ENCODE peak calls at places on chromosomes 2 and 18, in four cellular contexts. R is NCI-H1694, S is GM04503, C is ELR. F is an unnamed sample.

GRCh38 chr2:84302513-84303412 is 156.3 kb downstream of the SUCLG1 start:
- DNase-seq in R (peak), C (peak), S (no peak), F (no peak)

GRCh38 chr2:232389327-232389726 is 10.8 kb downstream of the ALPP start:
- DNase-seq in S (no peak), C (peak), R (no peak), F (no peak)

GRCh38 chr18:26003391-26003790 is 87.0 kb downstream of the SS18 start:
- DNase-seq in R (no peak), S (no peak), C (no peak), F (peak)

GRCh38 chr2:236160366-236161081 is 7.7 kb downstream of the GBX2 start:
- DNase-seq in R (no peak), S (no peak), C (no peak), F (no peak)

GRCh38 chr2:9403924-9404323 is 19.4 kb downstream of the ITGB1BP1 start:
- DNase-seq in S (no peak), R (no peak), C (peak), F (no peak)

GRCh38 chr2:112960230-112960825 is 17.5 kb upstream of the IL36G start:
- DNase-seq in R (no peak), C (no peak), S (no peak), F (no peak)

GRCh38 chr18:24754572-24754971 is 294.1 kb downstream of the HRH4 start:
- DNase-seq in R (no peak), C (no peak), S (no peak), F (no peak)

GRCh38 chr2:108946442-108946841 is 42.6 kb downstream of the EDAR start:
- DNase-seq in S (no peak), C (no peak), R (no peak), F (no peak)

GRCh38 chr2:201158111-201158929 is 24.6 kb upstream of the CASP10 start:
- DNase-seq in C (peak), S (no peak), R (peak), F (peak)

GRCh38 chr2:2501454-2502108 is 170.5 kb upstream of the MYT1L start:
- DNase-seq in R (no peak), C (no peak), S (no peak), F (no peak)

GRCh38 chr2:143545643-143546275 is 416.5 kb downstream of the ARHGAP15 start:
- DNase-seq in C (peak), S (no peak), R (no peak), F (no peak)

GRCh38 chr18:21740724-21741510 is at the start of gene MIB1:
- DNase-seq in S (no peak), R (peak), C (no peak), F (no peak)

GRCh38 chr2:132950986-132951385 is 281.0 kb upstream of the LYPD1 start:
- DNase-seq in R (no peak), C (no peak), S (no peak), F (no peak)

GRCh38 chr2:109439897-109440506 is 173.8 kb downstream of the SEPTIN10 start:
- DNase-seq in C (no peak), R (no peak), S (no peak), F (no peak)

GRCh38 chr18:424071-424868 is 76.2 kb downstream of the COLEC12 start:
- DNase-seq in C (no peak), R (no peak), S (peak), F (no peak)

GRCh38 chr2:138777996-138778395 is 2.2 kb downstream of the NXPH2 start:
- DNase-seq in R (no peak), S (peak), C (peak), F (no peak)

GRCh38 chr2:111898703-111899514 is 502 bp downstream of the MERTK start:
- DNase-seq in R (no peak), S (no peak), C (no peak), F (no peak)

GRCh38 chr2:112582314-112582746 is 2.1 kb upstream of the CHCHD5 start:
- DNase-seq in S (no peak), C (peak), R (peak), F (peak)

GRCh38 chr2:111905990-111906735 is 7.8 kb downstream of the MERTK start:
- DNase-seq in R (no peak), S (no peak), C (no peak), F (peak)

GRCh38 chr2:217804338-217804737 is 198.5 kb downstream of the TNS1 start:
- DNase-seq in C (no peak), R (no peak), S (no peak), F (no peak)

GRCh38 chr2:71615769-71616730 is 162.7 kb downstream of the DYSF start:
- DNase-seq in S (no peak), C (no peak), R (no peak), F (no peak)

GRCh38 chr2:136118819-136119716 is 1.1 kb upstream of the CXCR4 start:
- DNase-seq in R (peak), C (no peak), S (no peak), F (no peak)

GRCh38 chr18:13105059-13105458 is 113.5 kb upstream of the LDLRAD4 start:
- DNase-seq in S (no peak), R (no peak), C (no peak), F (no peak)

GRCh38 chr2:86393521-86394490 is 47.4 kb upstream of the KDM3A start:
- DNase-seq in C (peak), R (no peak), S (no peak), F (no peak)

GRCh38 chr2:183552716-183553115 is 428.5 kb downstream of the NUP35 start:
- DNase-seq in S (no peak), R (no peak), C (no peak), F (no peak)

GRCh38 chr2:234494361-234495075 is 2.4 kb downstream of the ARL4C start:
- DNase-seq in R (no peak), S (no peak), C (peak), F (peak)

GRCh38 chr2:240996161-240996833 is 2.1 kb upstream of the SNED1 start:
- DNase-seq in R (no peak), S (no peak), C (no peak), F (no peak)

GRCh38 chr2:212935749-212936148 is 215.7 kb downstream of the IKZF2 start:
- DNase-seq in R (no peak), C (peak), S (no peak), F (no peak)

GRCh38 chr2:40072442-40073232 is 293.6 kb upstream of the THUMPD2 start:
- DNase-seq in R (no peak), S (no peak), C (peak), F (no peak)

GRCh38 chr2:239308696-239309397 is 92.0 kb downstream of the HDAC4 start:
- DNase-seq in R (no peak), S (no peak), C (no peak), F (no peak)

GRCh38 chr18:7902399-7902839 is 335.3 kb downstream of the PTPRM start:
- DNase-seq in R (no peak), S (no peak), C (peak), F (no peak)

GRCh38 chr2:167550448-167550847 is 662.2 kb downstream of the XIRP2 start:
- DNase-seq in C (peak), R (peak), S (no peak), F (no peak)

GRCh38 chr2:98664323-98664722 is 55.9 kb downstream of the UNC50 start:
- DNase-seq in C (peak), S (no peak), R (no peak), F (no peak)

GRCh38 chr2:50143822-50144575 is 887.9 kb downstream of the NRXN1 start:
- DNase-seq in S (peak), C (peak), R (peak), F (peak)

GRCh38 chr18:63004466-63005089 is 289.2 kb downstream of the PHLPP1 start:
- DNase-seq in C (no peak), S (no peak), R (no peak), F (no peak)

GRCh38 chr2:95260028-95261023 is 13.9 kb upstream of the PROM2 start:
- DNase-seq in C (no peak), R (peak), S (peak), F (no peak)

GRCh38 chr2:207432471-207432870 is 97.3 kb upstream of the CREB1 start:
- DNase-seq in S (no peak), C (peak), R (no peak), F (no peak)

GRCh38 chr18:61459896-61460295 is 126.7 kb downstream of the CDH20 start:
- DNase-seq in C (no peak), R (no peak), S (no peak), F (no peak)

GRCh38 chr2:10842506-10842905 is 29.9 kb upstream of the PDIA6 start:
- DNase-seq in C (no peak), R (no peak), S (no peak), F (no peak)

GRCh38 chr2:43399515-43400245 is 173.3 kb upstream of the ZFP36L2 start:
- DNase-seq in C (peak), R (no peak), S (peak), F (no peak)

F was measured in cerebellum.